ENCODE peak calls at places on chromosomes 4 and X, in four cellular contexts. W is M059J, Y is T-helper 1 cell, S is fibroblast of mammary gland. K is an unnamed sample.

GRCh38 chrX:42093756-42094155 is 170.4 kb upstream of the CASK start:
- DNase-seq in W (peak), Y (no peak), S (peak), K (no peak)

GRCh38 chr4:123545569-123546122 is 149.1 kb downstream of the SPRY1 start:
- DNase-seq in W (no peak), Y (no peak), S (no peak), K (no peak)

GRCh38 chrX:50211510-50211909 is 6.9 kb downstream of the CCNB3 start:
- DNase-seq in W (peak), Y (no peak), S (peak), K (peak)

GRCh38 chr4:2650276-2650675 is 105.9 kb downstream of the TNIP2 start:
- DNase-seq in W (no peak), Y (no peak), S (no peak), K (no peak)

GRCh38 chr4:141432000-141432712 is 204.2 kb upstream of the IL15 start:
- DNase-seq in W (no peak), Y (no peak), S (no peak), K (peak)

GRCh38 chr4:82394896-82395295 is 21.1 kb upstream of the HNRNPD start:
- DNase-seq in W (peak), Y (no peak), S (no peak), K (no peak)

GRCh38 chrX:22314692-22315091 is 42.0 kb downstream of the CBLL2 start:
- DNase-seq in W (peak), Y (no peak), S (peak), K (no peak)

GRCh38 chr4:52726821-52727580 is 24.2 kb downstream of the ERVMER34-1 start:
- DNase-seq in W (no peak), Y (no peak), S (peak), K (no peak)

GRCh38 chrX:50888884-50889283 is 21.7 kb upstream of the BMP15 start:
- DNase-seq in W (no peak), Y (no peak), S (no peak), K (no peak)